ENCODE peak calls at places on chromosomes 3 and 15, in eight cellular contexts. V is left ventricle myocardium inferior; P is progenitor cell of endocrine pancreas; I is GM10248; F is hypothalamus; S is stimulated activated CD4-positive, alpha-beta T cell treated with anti-CD3 and anti-CD28 coated beads, Interleukin-2, amount 100 ng/mL, for 48 hours; U is NCI-H2171 treated with DMSO at 0.1 percent for 48 hours; N is CD8-positive, alpha-beta T cell. R is an unnamed sample.
A peak's percentile ranks its signal among the peaks of the same experiment; 100 is the strongest.

GRCh38 chr15:45589296-45589695 is 2.1 kb downstream of the BLOC1S6 start:
- DNase-seq in F (no peak), U (no peak), N (no peak), P (no peak), V (no peak), S (no peak), I (no peak), R (no peak)

GRCh38 chr15:90994059-90994416 is 297 bp downstream of the PRC1 start:
- DNase-seq in U (no peak), V (no peak), N (peak; percentile 49), F (no peak), S (peak; percentile 3), P (peak; percentile 18), I (peak; percentile 34), R (no peak)

GRCh38 chr3:72165808-72166207 is 380.9 kb upstream of the PROK2 start:
- DNase-seq in N (no peak), S (no peak), U (no peak), F (no peak), I (no peak), V (no peak), P (no peak), R (no peak)

GRCh38 chr3:181703701-181704420 is 7.9 kb upstream of the SOX2 start:
- DNase-seq in F (peak; percentile 84), V (no peak), U (no peak), I (no peak), S (no peak), N (no peak), P (no peak), R (no peak)

GRCh38 chr3:78908236-78908635 is 859.6 kb downstream of the ROBO1 start:
- DNase-seq in U (no peak), V (no peak), N (no peak), P (no peak), S (no peak), F (no peak), I (no peak), R (no peak)

GRCh38 chr3:71520186-71521020 is 63.1 kb downstream of the FOXP1 start:
- DNase-seq in S (no peak), I (peak; percentile 21), U (no peak), N (no peak), P (no peak), V (no peak), F (no peak), R (no peak)

GRCh38 chr3:6392123-6392522 is 468.8 kb upstream of the GRM7 start:
- DNase-seq in F (no peak), N (no peak), S (no peak), I (no peak), V (no peak), U (no peak), P (no peak), R (no peak)

GRCh38 chr3:56753206-56753605 is 48.5 kb downstream of the ARHGEF3 start:
- DNase-seq in U (no peak), I (peak; percentile 51), P (no peak), F (no peak), S (no peak), N (no peak), V (no peak), R (no peak)

GRCh38 chr15:67807836-67808235 is 17.5 kb upstream of the SKOR1 start:
- DNase-seq in U (no peak), S (no peak), N (no peak), V (no peak), I (no peak), P (no peak), F (no peak), R (no peak)

GRCh38 chr3:50123394-50124361 is 31.4 kb upstream of the SEMA3F start:
- DNase-seq in F (no peak), V (no peak), N (no peak), U (no peak), S (no peak), P (no peak), I (peak; percentile 23), R (no peak)

GRCh38 chr3:62559831-62560445 is 186.6 kb upstream of the FEZF2 start:
- DNase-seq in U (peak; percentile 51), V (no peak), I (no peak), P (no peak), S (no peak), N (no peak), F (no peak), R (peak; percentile 22)

GRCh38 chr3:63976166-63976861 is 47.0 kb downstream of the PSMD6 start:
- DNase-seq in I (no peak), N (no peak), S (no peak), P (no peak), V (no peak), U (no peak), F (no peak), R (no peak)

GRCh38 chr3:124396397-124396796 is 333.9 kb upstream of the UMPS start:
- DNase-seq in S (no peak), P (no peak), U (no peak), I (no peak), F (no peak), N (no peak), V (no peak), R (no peak)

GRCh38 chr3:23923786-23924185 is 6.9 kb downstream of the RPL15 start:
- DNase-seq in F (no peak), S (no peak), I (no peak), N (no peak), U (peak; percentile 76), V (no peak), P (no peak), R (no peak)

GRCh38 chr3:1561397-1561796 is 468.6 kb downstream of the CNTN6 start:
- DNase-seq in N (no peak), I (no peak), V (no peak), F (no peak), S (no peak), P (no peak), U (no peak), R (no peak)

GRCh38 chr3:188940213-188940914 is 231.4 kb upstream of the TPRG1 start:
- DNase-seq in P (no peak), I (no peak), V (no peak), F (no peak), N (no peak), U (no peak), S (no peak), R (no peak)

GRCh38 chr15:71044006-71044405 is 71.3 kb upstream of the THSD4 start:
- DNase-seq in I (no peak), F (no peak), N (no peak), S (no peak), P (no peak), V (no peak), U (no peak), R (no peak)

GRCh38 chr3:169327969-169328368 is 335.5 kb downstream of the MECOM start:
- DNase-seq in S (no peak), U (no peak), P (no peak), F (no peak), N (no peak), I (no peak), V (no peak), R (no peak)

GRCh38 chr3:71495708-71496472 is 87.6 kb downstream of the FOXP1 start:
- DNase-seq in P (no peak), U (no peak), I (no peak), V (no peak), N (no peak), S (no peak), F (no peak), R (peak; percentile 60)

GRCh38 chr3:123586966-123587365 is 2.1 kb upstream of the HACD2 start:
- DNase-seq in P (no peak), N (no peak), U (no peak), S (no peak), I (no peak), F (no peak), V (no peak), R (no peak)

GRCh38 chr3:10192953-10193691 is 28.4 kb downstream of the IRAK2 start:
- DNase-seq in I (no peak), P (no peak), V (no peak), F (peak; percentile 30), U (no peak), N (peak; percentile 76), S (peak; percentile 58), R (peak; percentile 60)

GRCh38 chr3:127235706-127236105 is 42.8 kb downstream of the PRR23E start:
- DNase-seq in F (no peak), V (no peak), N (no peak), P (no peak), I (no peak), S (no peak), U (no peak), R (no peak)

GRCh38 chr3:124076231-124076630 is 84.3 kb upstream of the ROPN1 start:
- DNase-seq in S (no peak), U (no peak), F (no peak), I (no peak), P (no peak), V (no peak), N (no peak), R (no peak)

GRCh38 chr3:132033471-132033870 is 1.3 kb downstream of the CPNE4 start:
- DNase-seq in U (no peak), I (peak; percentile 8), N (no peak), V (no peak), S (no peak), F (no peak), P (no peak), R (no peak)

GRCh38 chr3:52495777-52496602 is 852 bp downstream of the STAB1 start:
- DNase-seq in S (no peak), U (no peak), V (no peak), F (no peak), P (no peak), I (no peak), N (no peak), R (no peak)

GRCh38 chr3:104604326-104605010 is 762.2 kb upstream of the ALCAM start:
- DNase-seq in N (no peak), V (no peak), U (peak; percentile 25), S (no peak), I (no peak), P (no peak), F (no peak), R (no peak)

R was measured in A549.